ENCODE peak calls at places on chromosomes 2 and 18, in ten cellular contexts. A is NCI-H460; B is AG20443; L is hepatic stellate cell; X is activated T-cell treated with anti-CD3 and anti-CD28 coated beads for 24 hours; F is stimulated activated CD8-positive, alpha-beta memory T cell treated with anti-CD3 and anti-CD28 coated beads, Interleukin-7, amount 100 ng/mL, for 1 hour; H is GOT3; S is neural progenitor cell; Y is EH; C is activated CD4-positive, alpha-beta T cell treated with anti-CD3 and anti-CD28 coated beads for 24 hours. E is an unnamed sample.

GRCh38 chr2:26669099-26669498 is 23.4 kb upstream of the KCNK3 start:
- DNase-seq in A (no peak), B (no peak), L (no peak), X (no peak), F (no peak), H (no peak), S (no peak), Y (no peak), C (no peak), E (no peak)

GRCh38 chr2:70552501-70553333 is 909 bp downstream of the TGFA start:
- DNase-seq in A (no peak), B (no peak), L (no peak), X (no peak), F (no peak), H (no peak), S (peak; percentile 36), Y (no peak), C (no peak), E (no peak)

GRCh38 chr2:164430166-164430783 is 191.0 kb downstream of the GRB14 start:
- DNase-seq in A (peak; percentile 44), B (peak; percentile 47), L (no peak), X (no peak), F (no peak), H (no peak), S (peak; percentile 70), Y (peak; percentile 53), C (no peak), E (no peak)

GRCh38 chr2:100776445-100776844 is 43.5 kb upstream of the NPAS2 start:
- DNase-seq in A (no peak), B (no peak), L (no peak), X (no peak), F (no peak), H (no peak), S (no peak), Y (no peak), C (no peak), E (no peak)

GRCh38 chr2:237879058-237879430 is 19.6 kb downstream of the RAMP1 start:
- DNase-seq in A (no peak), B (no peak), L (no peak), X (no peak), F (no peak), H (no peak), S (no peak), Y (peak; percentile 68), C (no peak), E (no peak)

GRCh38 chr2:2286592-2286991 is 44.5 kb downstream of the MYT1L start:
- DNase-seq in A (no peak), B (no peak), L (no peak), X (no peak), F (no peak), H (no peak), S (no peak), Y (no peak), C (no peak), E (no peak)

GRCh38 chr2:118865106-118865505 is 17.7 kb upstream of the EN1 start:
- DNase-seq in A (peak; percentile 60), B (peak; percentile 81), L (peak; percentile 31), X (no peak), F (no peak), H (peak; percentile 13), S (peak; percentile 69), Y (peak; percentile 64), C (no peak), E (peak; percentile 56)

GRCh38 chr2:36824281-36824680 is 127.8 kb downstream of the VIT start:
- DNase-seq in A (no peak), B (no peak), L (no peak), X (no peak), F (no peak), H (no peak), S (no peak), Y (no peak), C (no peak), E (no peak)

GRCh38 chr2:16890081-16890480 is 224.4 kb upstream of the CYRIA start:
- DNase-seq in A (no peak), B (no peak), L (no peak), X (no peak), F (no peak), H (no peak), S (peak; percentile 36), Y (no peak), C (no peak), E (no peak)

GRCh38 chr2:12083081-12083569 is 336.7 kb downstream of the LPIN1 start:
- DNase-seq in A (no peak), B (no peak), L (no peak), X (no peak), F (no peak), H (no peak), S (no peak), Y (no peak), C (no peak), E (no peak)

GRCh38 chr2:172285010-172285621 is 142.3 kb upstream of the ITGA6 start:
- DNase-seq in A (no peak), B (peak; percentile 85), L (peak; percentile 49), X (no peak), F (no peak), H (peak; percentile 3), S (peak; percentile 92), Y (peak; percentile 93), C (no peak), E (peak; percentile 18)

GRCh38 chr2:200738590-200738989 is 73.1 kb upstream of the BZW1 start:
- DNase-seq in A (no peak), B (no peak), L (no peak), X (no peak), F (no peak), H (no peak), S (no peak), Y (no peak), C (no peak), E (no peak)

GRCh38 chr2:131517106-131517831 is 10.4 kb upstream of the CCDC74A start:
- DNase-seq in A (no peak), B (no peak), L (no peak), X (no peak), F (no peak), H (no peak), S (no peak), Y (no peak), C (no peak), E (no peak)

GRCh38 chr2:204984421-204984925 is 439.2 kb downstream of the PARD3B start:
- DNase-seq in A (no peak), B (no peak), L (no peak), X (no peak), F (no peak), H (no peak), S (peak; percentile 11), Y (peak; percentile 52), C (no peak), E (no peak)

GRCh38 chr2:176178271-176178806 is 10.1 kb upstream of the HOXD1 start:
- DNase-seq in A (no peak), B (peak; percentile 76), L (no peak), X (no peak), F (no peak), H (no peak), S (peak; percentile 46), Y (no peak), C (no peak), E (no peak)

GRCh38 chr2:26721267-26722032 is 28.9 kb downstream of the KCNK3 start:
- DNase-seq in A (no peak), B (no peak), L (no peak), X (no peak), F (no peak), H (no peak), S (no peak), Y (no peak), C (no peak), E (no peak)

GRCh38 chr18:48608581-48608980 is 69.8 kb downstream of the CTIF start:
- DNase-seq in A (no peak), B (no peak), L (no peak), X (no peak), F (no peak), H (no peak), S (no peak), Y (no peak), C (no peak), E (no peak)

GRCh38 chr2:173496746-173497145 is 142.1 kb downstream of the CDCA7 start:
- DNase-seq in A (no peak), B (peak; percentile 26), L (peak; percentile 3), X (no peak), F (no peak), H (no peak), S (no peak), Y (peak; percentile 79), C (no peak), E (no peak)

GRCh38 chr2:18118703-18119102 is 240.2 kb downstream of the KCNS3 start:
- DNase-seq in A (no peak), B (peak; percentile 72), L (peak; percentile 34), X (no peak), F (no peak), H (no peak), S (no peak), Y (peak; percentile 21), C (no peak), E (no peak)

GRCh38 chr2:108139521-108139920 is 100.2 kb upstream of the SULT1C3 start:
- DNase-seq in A (peak; percentile 30), B (no peak), L (no peak), X (no peak), F (no peak), H (no peak), S (peak; percentile 83), Y (peak; percentile 24), C (no peak), E (no peak)

GRCh38 chr2:134413430-134413829 is 159.6 kb downstream of the MGAT5 start:
- DNase-seq in A (no peak), B (no peak), L (no peak), X (no peak), F (no peak), H (no peak), S (no peak), Y (peak; percentile 62), C (no peak), E (no peak)

GRCh38 chr2:237894986-237895543 is 35.6 kb downstream of the RAMP1 start:
- DNase-seq in A (no peak), B (no peak), L (no peak), X (no peak), F (no peak), H (no peak), S (no peak), Y (no peak), C (no peak), E (no peak)

GRCh38 chr2:231925303-231926179 is 655 bp downstream of the NPPC start:
- DNase-seq in A (peak; percentile 76), B (peak; percentile 95), L (peak; percentile 94), X (peak; percentile 51), F (peak; percentile 53), H (no peak), S (peak; percentile 95), Y (peak; percentile 83), C (peak; percentile 66), E (peak; percentile 92)

GRCh38 chr2:184599054-184599874 is 935 bp downstream of the ZNF804A start:
- DNase-seq in A (no peak), B (no peak), L (peak; percentile 31), X (no peak), F (no peak), H (no peak), S (no peak), Y (no peak), C (no peak), E (peak; percentile 24)

GRCh38 chr2:106658616-106659015 is 171.5 kb downstream of the CD8B2 start:
- DNase-seq in A (no peak), B (no peak), L (no peak), X (no peak), F (no peak), H (no peak), S (no peak), Y (no peak), C (no peak), E (no peak)

GRCh38 chr2:10947005-10947440 is 35.3 kb downstream of the KCNF1 start:
- DNase-seq in A (no peak), B (peak; percentile 48), L (peak; percentile 59), X (no peak), F (no peak), H (no peak), S (no peak), Y (peak; percentile 49), C (no peak), E (peak; percentile 15)

GRCh38 chr2:206354129-206354528 is 79.7 kb downstream of the ZDBF2 start:
- DNase-seq in A (no peak), B (no peak), L (no peak), X (no peak), F (no peak), H (no peak), S (no peak), Y (no peak), C (no peak), E (no peak)

GRCh38 chr2:96977631-96978195 is 8.7 kb downstream of the FAM178B start:
- DNase-seq in A (no peak), B (peak; percentile 34), L (no peak), X (no peak), F (no peak), H (no peak), S (peak; percentile 24), Y (peak; percentile 54), C (no peak), E (peak; percentile 69)